ENCODE peak calls at places on chromosomes 5 and 9, in four cellular contexts. A is upper lobe of right lung, M is body of pancreas, I is mucosa of descending colon. C is an unnamed sample.

GRCh38 chr5:123807177-123807900 is 295.4 kb downstream of the CSNK1G3 start:
- DNase-seq in A (no peak), M (no peak), I (no peak), C (no peak)

GRCh38 chr9:127112683-127113539 is 9.5 kb downstream of the ANGPTL2 start:
- DNase-seq in A (peak), M (no peak), I (no peak), C (no peak)

GRCh38 chr5:104815212-104815611 is 1252.6 kb upstream of the NUDT12 start:
- DNase-seq in M (no peak), I (no peak), A (no peak), C (no peak)

GRCh38 chr5:157778121-157778805 is 34.8 kb downstream of the LSM11 start:
- DNase-seq in I (peak), M (peak), A (no peak), C (peak)

GRCh38 chr5:54717870-54718269 is 200.3 kb downstream of the SNX18 start:
- DNase-seq in A (no peak), M (no peak), I (no peak), C (no peak)

GRCh38 chr9:120942186-120943001 is 15.8 kb upstream of the TRAF1 start:
- DNase-seq in A (no peak), I (no peak), M (no peak), C (no peak)

GRCh38 chr5:113330533-113331200 is 104.1 kb downstream of the TSSK1B start:
- DNase-seq in I (no peak), M (peak), A (no peak), C (no peak)

GRCh38 chr9:69001921-69002320 is 12.0 kb downstream of the PRKACG start:
- DNase-seq in I (no peak), A (no peak), M (no peak), C (no peak)

GRCh38 chr5:170761048-170761707 is 22.3 kb upstream of the GABRP start:
- DNase-seq in I (no peak), A (no peak), M (no peak), C (no peak)

GRCh38 chr9:107489687-107490605 is at the start of gene KLF4:
- DNase-seq in A (peak), I (peak), M (peak), C (peak)

GRCh38 chr9:73080110-73080683 is 71.5 kb upstream of the ANXA1 start:
- DNase-seq in A (no peak), I (no peak), M (no peak), C (no peak)

GRCh38 chr9:91647371-91647770 is 223.7 kb upstream of the NFIL3 start:
- DNase-seq in M (no peak), I (no peak), A (no peak), C (no peak)
- TF ChIP-seq CTCF in M (no peak), I (no peak), A (no peak), C (no peak)

DNA sequence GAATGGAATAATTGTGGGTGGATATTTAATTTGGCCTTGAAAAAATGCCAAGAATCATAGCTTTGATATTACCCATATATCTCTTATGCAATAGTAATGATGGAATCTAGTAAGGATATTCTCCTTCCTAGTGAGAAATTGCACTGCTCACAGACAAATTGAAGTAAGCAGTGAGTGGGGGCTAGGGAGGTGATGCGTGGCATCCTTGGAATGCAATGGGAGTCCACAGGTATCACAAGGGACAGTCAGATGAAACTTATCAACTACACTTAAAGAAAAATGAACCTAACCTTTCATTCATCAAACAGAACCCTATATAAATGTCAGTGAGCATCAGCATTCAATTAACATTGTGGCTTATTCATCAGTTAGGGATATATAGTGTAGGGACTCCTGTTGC is 57.8 kb downstream of the IZUMO3 start:
- DNase-seq in M (no peak), I (no peak), A (no peak), C (no peak)
- H3K4me3 ChIP-seq in M (no peak), I (no peak), A (no peak), C (no peak)

GRCh38 chr9:8845376-8845775 is 1045.8 kb upstream of the DMAC1 start:
- DNase-seq in A (no peak), M (peak), I (peak), C (no peak)

GRCh38 chr9:8845808-8846207 is 1046.2 kb upstream of the DMAC1 start:
- DNase-seq in A (no peak), M (no peak), I (no peak), C (no peak)

GRCh38 chr9:8842402-8843193 is 1043.0 kb upstream of the DMAC1 start:
- DNase-seq in A (no peak), M (no peak), I (no peak), C (no peak)
- TF ChIP-seq CTCF in A (no peak), M (no peak), I (no peak), C (no peak)

GRCh38 chr5:179905144-179905526 is 2.6 kb downstream of the TBC1D9B start:
- DNase-seq in I (no peak), M (no peak), A (no peak), C (no peak)

GRCh38 chr5:179906795-179907569 is 715 bp downstream of the TBC1D9B start:
- DNase-seq in I (peak), A (no peak), M (peak), C (no peak)

GRCh38 chr5:179907570-179908324 is at the start of gene TBC1D9B:
- DNase-seq in I (peak), A (peak), M (peak), C (no peak)

GRCh38 chr5:179904463-179905143 is 3.1 kb downstream of the TBC1D9B start:
- DNase-seq in M (no peak), I (no peak), A (peak), C (no peak)

DNA sequence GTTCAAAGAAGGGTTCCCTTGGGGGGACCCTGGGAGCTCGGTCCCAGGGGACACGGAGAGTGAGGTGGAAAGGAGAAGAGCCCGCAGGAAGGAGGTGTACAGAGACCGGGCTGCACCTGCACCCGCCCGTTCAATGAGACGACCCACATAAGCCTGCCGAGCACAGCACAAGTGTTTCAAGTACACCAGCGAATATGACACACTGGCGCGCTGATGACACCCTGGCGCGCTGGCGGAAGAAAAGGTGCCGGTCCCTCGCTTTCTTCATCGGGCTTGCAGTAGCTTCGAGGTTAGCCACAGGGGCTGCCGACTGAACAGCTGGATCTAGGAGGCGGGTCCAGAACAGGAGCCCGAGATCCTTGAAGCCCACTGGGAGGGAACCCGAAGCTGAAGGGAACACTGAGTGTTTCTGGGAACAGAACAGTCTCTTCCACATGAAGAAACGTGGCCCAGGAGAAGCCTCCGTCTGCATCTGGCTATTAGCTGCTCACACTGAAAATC is 1.4 kb downstream of the TBC1D9B start:
- DNase-seq in I (no peak), A (no peak), M (no peak), C (no peak)
- H3K4me3 ChIP-seq in I (no peak), A (peak), M (no peak), C (peak)

DNA sequence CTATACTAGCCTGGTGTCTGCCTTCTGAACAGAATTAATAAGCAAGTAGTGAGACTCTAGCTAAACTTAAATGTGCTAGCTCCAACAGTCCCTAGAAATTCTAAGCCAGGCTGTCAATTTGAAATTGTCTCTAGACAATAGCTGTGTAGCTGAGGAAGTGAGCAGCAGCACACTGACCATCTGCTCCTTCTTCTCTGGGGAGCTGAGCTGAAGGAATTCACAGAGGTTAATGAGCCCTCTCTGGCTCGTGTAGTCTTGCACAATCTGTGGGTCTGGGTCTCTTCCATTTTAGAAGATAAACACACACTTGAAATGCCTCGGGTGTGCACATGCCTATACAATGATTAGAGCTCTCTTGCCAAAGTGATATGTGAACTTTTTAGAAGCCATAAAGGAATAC is 63.5 kb upstream of the BARX1 start:
- DNase-seq in M (no peak), A (no peak), I (no peak), C (no peak)
- TF ChIP-seq CTCF in M (no peak), A (no peak), I (no peak), C (no peak)

GRCh38 chr5:133196441-133197085 is 144.8 kb downstream of the HSPA4 start:
- DNase-seq in I (no peak), A (no peak), M (no peak), C (no peak)
- H3K4me3 ChIP-seq in I (no peak), A (no peak), M (no peak), C (no peak)

GRCh38 chr9:3863114-3863528 is 337.3 kb upstream of the RFX3 start:
- DNase-seq in A (no peak), I (no peak), M (peak), C (peak)
- TF ChIP-seq CTCF in A (no peak), I (no peak), M (no peak), C (no peak)

GRCh38 chr5:139758510-139759036 is 37.0 kb upstream of the PSD2 start:
- DNase-seq in A (no peak), I (no peak), M (no peak), C (no peak)

GRCh38 chr5:139761057-139761450 is 34.6 kb upstream of the PSD2 start:
- DNase-seq in I (no peak), M (no peak), A (no peak), C (no peak)

GRCh38 chr5:139757727-139758509 is 37.7 kb upstream of the PSD2 start:
- DNase-seq in A (no peak), I (no peak), M (no peak), C (no peak)

GRCh38 chr5:139760066-139761056 is 35.2 kb upstream of the PSD2 start:
- DNase-seq in I (no peak), A (no peak), M (no peak), C (no peak)

DNA sequence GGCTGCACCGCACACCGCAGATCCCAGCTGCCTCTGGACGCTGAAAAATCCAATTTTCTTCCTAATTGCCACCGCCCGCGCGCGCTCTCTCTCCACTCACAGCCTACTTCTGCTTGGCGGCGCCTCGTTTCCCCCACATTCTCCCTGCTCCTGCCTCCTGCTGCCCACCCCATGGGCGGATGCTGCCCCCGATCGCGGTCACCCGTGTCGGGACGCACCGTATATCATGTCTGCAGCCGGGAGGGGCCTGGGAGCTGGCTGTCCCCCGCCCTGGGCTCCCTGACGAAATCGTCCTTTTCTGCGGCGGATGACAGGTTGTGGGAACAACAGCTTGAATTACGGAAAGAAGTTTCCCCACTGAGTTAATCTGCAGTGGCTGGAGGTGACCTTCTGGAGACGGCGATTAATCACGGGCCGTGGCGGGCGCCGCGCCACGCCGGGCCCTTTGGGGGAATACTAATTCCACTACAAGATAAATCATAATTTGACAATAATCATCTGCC is 36.3 kb upstream of the PSD2 start:
- DNase-seq in I (no peak), A (no peak), M (peak), C (no peak)
- H3K4me3 ChIP-seq in I (no peak), A (no peak), M (no peak), C (no peak)

C was measured in BJ.